ENCODE peak calls at places on chromosomes 6 and 20, in four cellular contexts. U is mesendoderm; T is stimulated activated CD8-positive, alpha-beta memory T cell treated with anti-CD3 and anti-CD28 coated beads, Interleukin-2, amount 100 ng/mL, for 48 hours; Q is activated CD4-positive, alpha-beta T cell treated with anti-CD3 and anti-CD28 coated beads for 1 hour. Y is an unnamed sample.
A peak's percentile ranks its signal among the peaks of the same experiment; 100 is the strongest.

GRCh38 chr6:12291785-12292604 is 1.8 kb downstream of the EDN1 start:
- DNase-seq in U (peak; percentile 76), T (no peak), Q (no peak), Y (no peak)

GRCh38 chr6:11434565-11435326 is 102.8 kb upstream of the TMEM170B start:
- DNase-seq in U (peak; percentile 64), T (no peak), Q (no peak), Y (no peak)

GRCh38 chr6:119476554-119476953 is 127.0 kb upstream of the MAN1A1 start:
- DNase-seq in U (no peak), T (no peak), Q (no peak), Y (no peak)

GRCh38 chr6:16965679-16966078 is 136.2 kb upstream of the STMND1 start:
- DNase-seq in U (peak; percentile 13), T (no peak), Q (no peak), Y (no peak)

GRCh38 chr6:47159763-47160162 is 117.6 kb upstream of the ADGRF1 start:
- DNase-seq in U (no peak), T (no peak), Q (no peak), Y (no peak)

GRCh38 chr20:61760321-61761112 is 305.2 kb downstream of the TAF4 start:
- DNase-seq in U (no peak), T (no peak), Q (no peak), Y (no peak)

GRCh38 chr6:10315034-10315433 is 99.8 kb downstream of the TFAP2A start:
- DNase-seq in U (peak; percentile 81), T (no peak), Q (no peak), Y (no peak)

GRCh38 chr6:111709615-111710398 is 104.1 kb upstream of the TRAF3IP2 start:
- DNase-seq in U (peak; percentile 66), T (peak; percentile 5), Q (peak; percentile 47), Y (peak; percentile 75)

GRCh38 chr6:71512256-71512655 is 223.6 kb downstream of the OGFRL1 start:
- DNase-seq in U (no peak), T (no peak), Q (no peak), Y (no peak)

GRCh38 chr6:123904228-123904627 is 100.6 kb downstream of the NKAIN2 start:
- DNase-seq in U (no peak), T (no peak), Q (no peak), Y (no peak)

GRCh38 chr6:1797801-1798200 is 188.1 kb downstream of the FOXC1 start:
- DNase-seq in U (no peak), T (no peak), Q (no peak), Y (no peak)

GRCh38 chr6:164347455-164347854 is 932.9 kb downstream of the QKI start:
- DNase-seq in U (peak; percentile 11), T (no peak), Q (no peak), Y (no peak)

GRCh38 chr6:44556046-44556445 is 168.5 kb downstream of the CDC5L start:
- DNase-seq in U (no peak), T (no peak), Q (no peak), Y (no peak)

GRCh38 chr6:65937982-65938381 is 231.0 kb upstream of the EYS start:
- DNase-seq in U (peak; percentile 10), T (no peak), Q (no peak), Y (no peak)

GRCh38 chr6:16402501-16402900 is 164.1 kb downstream of the GMPR start:
- DNase-seq in U (peak; percentile 18), T (no peak), Q (no peak), Y (no peak)

GRCh38 chr6:112360498-112360897 is 13.4 kb downstream of the RFPL4B start:
- DNase-seq in U (peak; percentile 4), T (no peak), Q (no peak), Y (no peak)

GRCh38 chr20:20210943-20211273 is 157.0 kb upstream of the INSM1 start:
- DNase-seq in U (no peak), T (no peak), Q (no peak), Y (no peak)

GRCh38 chr20:44702776-44703175 is 12.4 kb upstream of the CCN5 start:
- DNase-seq in U (no peak), T (no peak), Q (no peak), Y (no peak)

GRCh38 chr6:43442935-43443334 is 12.4 kb downstream of the DLK2 start:
- DNase-seq in U (no peak), T (no peak), Q (no peak), Y (no peak)

GRCh38 chr6:63724721-63725120 is 89.1 kb downstream of the PHF3 start:
- DNase-seq in U (no peak), T (no peak), Q (no peak), Y (no peak)

GRCh38 chr6:168285456-168285855 is 34.1 kb downstream of the DACT2 start:
- DNase-seq in U (no peak), T (no peak), Q (no peak), Y (no peak)

GRCh38 chr20:62274332-62275262 is 28.2 kb upstream of the ADRM1 start:
- DNase-seq in U (no peak), T (no peak), Q (no peak), Y (no peak)

GRCh38 chr20:50995506-50995905 is 27.4 kb downstream of the KCNG1 start:
- DNase-seq in U (no peak), T (no peak), Q (no peak), Y (no peak)

Y was measured in NCI-H2227 treated with DMSO at 0.1 percent for 48 hours.